ENCODE peak calls at places on chromosome 2, in eight cellular contexts. D, H, W, A, V, J, O and X are unnamed samples.

GRCh38 chr2:145812163-145812554 is 1292.2 kb upstream of the ZEB2 start:
- DNase-seq in J (no peak), D (no peak), A (no peak), O (no peak), V (no peak), W (no peak), H (no peak), X (no peak)

GRCh38 chr2:239299218-239299939 is 101.4 kb downstream of the HDAC4 start:
- DNase-seq in D (peak), V (no peak), A (no peak), W (no peak), O (peak), H (no peak), J (no peak), X (peak)

GRCh38 chr2:106140913-106141312 is 53.2 kb downstream of the UXS1 start:
- DNase-seq in W (no peak), J (no peak), D (no peak), A (no peak), V (no peak), O (no peak), H (no peak), X (no peak)

GRCh38 chr2:173884403-173884802 is 80.8 kb downstream of the SP3 start:
- DNase-seq in J (peak), O (no peak), A (no peak), D (no peak), W (peak), H (no peak), V (peak), X (no peak)

GRCh38 chr2:156437272-156437671 is 1.1 kb downstream of the GPD2 start:
- DNase-seq in J (peak), H (no peak), D (no peak), A (no peak), V (peak), W (no peak), O (no peak), X (peak)

GRCh38 chr2:30382995-30383394 is 64.1 kb upstream of the LCLAT1 start:
- DNase-seq in J (no peak), W (no peak), O (no peak), V (no peak), H (no peak), A (no peak), D (no peak), X (no peak)

GRCh38 chr2:183253441-183254130 is 129.3 kb downstream of the NUP35 start:
- DNase-seq in O (no peak), W (no peak), D (no peak), H (no peak), J (no peak), A (no peak), V (no peak), X (no peak)

GRCh38 chr2:43218221-43218549 is 8.2 kb downstream of the ZFP36L2 start:
- DNase-seq in O (no peak), D (no peak), W (peak), V (peak), J (no peak), A (no peak), H (no peak), X (no peak)

GRCh38 chr2:240349133-240350005 is 86.1 kb upstream of the GPC1 start:
- DNase-seq in D (no peak), H (peak), O (peak), A (no peak), J (no peak), V (no peak), W (no peak), X (peak)

GRCh38 chr2:61135510-61135909 is 26.5 kb upstream of the C2orf74 start:
- DNase-seq in D (no peak), W (peak), J (no peak), O (no peak), A (no peak), V (peak), H (no peak), X (no peak)

GRCh38 chr2:169272035-169272434 is 90.3 kb downstream of the LRP2 start:
- DNase-seq in H (no peak), V (no peak), O (no peak), J (no peak), W (no peak), A (no peak), D (no peak), X (no peak)

GRCh38 chr2:169280502-169280901 is 81.8 kb downstream of the LRP2 start:
- DNase-seq in W (no peak), D (no peak), O (no peak), A (no peak), V (no peak), J (no peak), H (no peak), X (no peak)

DNA sequence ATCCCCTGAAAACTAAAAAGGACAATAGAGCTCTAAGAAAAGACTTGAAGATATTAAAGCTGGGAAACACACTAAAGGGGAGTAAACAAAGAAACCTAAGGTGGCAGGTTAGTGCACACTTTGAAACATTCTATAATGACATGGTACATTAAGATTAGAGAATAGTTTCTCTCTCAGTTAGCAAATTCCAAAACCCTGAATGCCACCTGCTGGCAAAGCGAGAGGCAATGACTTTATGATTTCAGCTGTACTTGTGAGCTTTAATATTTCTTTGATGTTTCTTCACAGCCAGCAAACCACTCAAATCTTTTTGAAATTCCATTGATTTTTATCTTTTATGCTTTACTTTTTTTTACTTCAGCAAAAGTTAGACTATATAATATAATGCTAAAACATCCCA is 86.3 kb downstream of the LRP2 start:
- DNase-seq in W (no peak), V (no peak), H (no peak), O (no peak), A (no peak), J (no peak), D (no peak), X (no peak)
- TF ChIP-seq CTCF in W (peak), V (peak), H (no peak), O (no peak), A (peak), J (no peak), D (no peak), X (no peak)

GRCh38 chr2:217988840-217989204 is 14.0 kb downstream of the TNS1 start:
- DNase-seq in J (no peak), A (no peak), D (no peak), W (no peak), H (no peak), V (no peak), O (peak), X (no peak)
- TF ChIP-seq CTCF in J (peak), A (no peak), D (no peak), W (no peak), H (peak), V (no peak), O (peak), X (peak)

DNA sequence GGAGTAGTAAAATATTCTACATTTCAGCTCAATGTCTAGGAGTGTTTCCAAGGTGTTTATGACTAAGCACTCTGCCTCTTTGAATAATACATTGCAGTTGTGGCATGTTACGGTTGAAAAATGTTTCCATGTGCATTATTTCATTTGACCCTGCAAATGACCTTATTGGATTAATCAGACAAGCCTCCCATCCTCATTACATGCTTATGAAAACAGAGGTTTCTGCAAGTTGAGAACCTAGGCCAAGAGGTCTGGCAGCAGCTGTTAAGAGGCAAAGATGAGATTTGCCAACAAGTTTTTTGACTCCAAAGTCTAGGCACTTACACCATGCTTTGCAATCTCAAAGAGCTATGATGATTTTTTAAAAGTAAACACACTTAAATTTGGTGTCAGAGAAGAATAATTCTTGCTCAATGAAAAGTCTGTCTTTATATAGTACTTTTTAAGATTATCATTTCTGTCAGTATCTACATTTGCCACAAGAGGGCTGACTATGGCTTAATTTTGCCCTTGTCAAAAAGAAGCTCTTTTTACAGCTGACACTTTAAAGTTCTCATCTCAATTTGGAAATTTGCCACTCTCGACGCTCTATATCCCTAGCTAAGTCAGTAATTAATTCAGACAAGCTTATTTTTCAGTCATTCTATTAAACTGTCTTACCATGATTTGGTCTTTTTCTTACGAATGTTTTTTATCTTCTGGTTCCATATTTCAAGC is 260.6 kb downstream of the PAX3 start:
- DNase-seq in D (no peak), W (no peak), O (no peak), H (no peak), J (no peak), A (no peak), V (peak), X (no peak)
- TF ChIP-seq CTCF in D (no peak), W (peak), O (no peak), H (no peak), J (peak), A (peak), V (peak), X (no peak)

DNA sequence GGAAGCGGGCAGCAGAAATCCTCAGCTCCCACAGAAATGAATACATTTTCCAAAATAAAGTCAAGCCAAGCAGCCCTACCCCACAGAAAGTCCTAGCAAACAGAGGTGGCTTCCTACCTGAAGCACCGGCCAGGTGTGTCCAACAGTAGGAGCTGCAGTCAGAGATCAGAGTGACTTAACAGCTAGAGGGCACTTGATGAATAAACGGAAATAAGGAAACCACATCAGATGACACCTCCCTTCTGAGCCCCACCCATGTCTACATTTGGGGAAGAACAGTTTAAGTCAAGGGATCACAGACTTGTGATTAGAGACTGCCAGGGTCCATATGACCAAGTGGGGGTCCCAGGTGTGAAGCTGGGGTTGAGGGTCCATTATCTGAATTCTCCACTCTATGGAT is at the start of gene CXCR1:
- DNase-seq in A (no peak), V (no peak), J (no peak), D (no peak), H (no peak), O (no peak), W (no peak), X (peak)
- TF ChIP-seq CTCF in A (no peak), V (no peak), J (no peak), D (no peak), H (no peak), O (no peak), W (no peak), X (peak)

DNA sequence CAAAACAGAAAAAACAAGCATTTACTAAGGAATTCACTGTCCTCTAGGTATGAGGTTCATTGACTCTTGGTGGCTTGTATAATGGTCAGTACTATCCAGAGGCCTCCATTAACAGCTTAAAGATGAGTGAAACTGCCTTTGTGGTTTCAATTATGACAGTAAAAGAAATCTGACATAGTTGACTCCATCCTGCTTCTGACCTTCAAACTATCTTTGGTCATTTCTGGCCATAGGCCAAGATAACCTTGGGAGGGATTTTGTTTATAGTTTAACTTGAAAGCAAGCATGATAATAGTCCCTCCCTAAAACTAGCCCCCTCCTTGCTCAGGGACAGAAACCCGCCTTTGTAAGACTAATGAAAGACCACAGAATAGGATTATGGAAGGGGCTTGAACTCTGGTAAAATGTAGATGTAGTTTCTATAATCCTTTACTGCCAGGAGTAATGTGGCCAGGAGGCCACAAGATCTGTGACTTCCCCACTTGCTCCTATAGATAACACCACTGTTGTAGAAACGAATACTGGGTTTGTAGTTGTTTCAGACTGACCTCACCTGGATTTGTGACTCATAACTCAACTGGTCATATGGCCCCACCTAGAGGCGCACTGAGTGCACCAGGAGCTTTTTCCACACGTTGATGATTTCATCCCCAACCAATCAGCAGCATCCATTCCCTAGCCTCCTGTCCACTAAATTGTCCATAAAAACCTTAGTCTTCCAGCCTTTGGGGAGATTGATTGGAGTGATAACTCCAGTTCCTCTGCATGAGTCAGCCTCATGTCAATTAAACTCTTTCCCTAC is 8.6 kb upstream of the PLEKHM3 start:
- DNase-seq in D (no peak), A (no peak), W (no peak), H (no peak), J (peak), O (peak), V (peak), X (no peak)
- TF ChIP-seq CTCF in D (no peak), A (no peak), W (peak), H (peak), J (peak), O (peak), V (peak), X (no peak)

DNA sequence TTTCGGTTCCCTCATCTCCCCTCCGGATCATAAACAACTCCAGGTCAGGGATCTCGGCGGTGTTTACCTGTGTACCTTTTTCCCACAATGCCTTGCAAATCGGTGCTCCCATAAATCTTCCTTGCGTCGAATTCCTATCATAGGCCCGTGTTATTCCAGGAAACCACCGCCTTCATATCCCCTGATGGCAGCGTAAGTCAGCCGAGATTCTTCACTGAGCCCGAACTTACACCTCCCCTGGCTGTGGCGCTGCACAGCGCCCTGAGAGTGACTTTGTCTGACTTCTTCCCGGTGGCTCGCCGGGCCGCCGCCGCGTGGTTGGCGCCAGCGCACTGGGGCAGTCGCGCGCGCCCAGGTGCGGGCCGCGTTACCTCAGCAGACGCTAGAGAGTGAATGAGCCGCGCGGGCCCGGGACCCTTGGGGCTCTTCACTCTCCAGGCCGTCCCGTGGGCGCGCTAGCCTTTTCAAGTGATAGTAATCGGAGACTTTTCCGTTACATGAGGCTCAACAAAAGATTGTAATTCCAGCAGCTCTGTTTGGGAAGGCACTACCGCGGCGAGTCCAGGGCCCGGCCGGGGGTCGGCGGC is 101.6 kb downstream of the SPTBN1 start:
- DNase-seq in O (peak), H (peak), V (no peak), D (peak), A (peak), J (peak), W (no peak), X (peak)
- TF ChIP-seq CTCF in O (no peak), H (peak), V (no peak), D (no peak), A (peak), J (peak), W (peak), X (no peak)

DNA sequence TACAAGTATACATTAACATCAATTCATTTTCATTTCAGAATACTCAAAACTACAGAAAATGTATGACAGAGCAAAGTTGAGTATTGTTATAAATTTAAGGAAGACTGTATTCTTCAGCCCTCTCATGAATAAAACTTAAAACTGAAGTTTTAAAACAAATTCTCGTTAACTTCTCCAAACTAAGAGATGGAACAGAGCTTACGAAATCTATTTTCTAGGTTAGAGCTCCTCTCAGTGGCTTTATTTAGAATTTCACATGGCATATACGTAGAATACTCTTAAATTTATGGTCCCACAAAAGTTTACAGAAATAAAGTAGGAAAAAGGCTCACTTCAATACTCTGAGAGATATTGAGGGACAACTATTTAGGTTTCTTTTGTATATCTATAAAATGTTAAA is 612.1 kb downstream of the KCNJ3 start:
- DNase-seq in J (peak), A (no peak), D (no peak), O (no peak), W (no peak), H (no peak), V (no peak), X (no peak)
- TF ChIP-seq CTCF in J (peak), A (peak), D (no peak), O (no peak), W (peak), H (peak), V (peak), X (peak)

GRCh38 chr2:14722919-14723559 is 90.5 kb downstream of the LRATD1 start:
- DNase-seq in V (peak), J (no peak), O (no peak), H (no peak), D (no peak), W (no peak), A (no peak), X (no peak)
- TF ChIP-seq CTCF in V (no peak), J (peak), O (no peak), H (no peak), D (no peak), W (no peak), A (no peak), X (no peak)